ENCODE peak calls at places on chromosomes 7 and 10, in seven cellular contexts. E is GM20000, X is lower lobe of right lung, K is colonic mucosa, J is left lung, D is hepatocyte, T is tibial nerve. G is an unnamed sample.

GRCh38 chr7:130951976-130952313 is 217.9 kb upstream of the KLF14 start:
- DNase-seq in J (no peak), K (no peak), T (no peak), D (no peak), X (no peak), E (no peak), G (no peak)

GRCh38 chr7:75638607-75639070 is 100.1 kb downstream of the HIP1 start:
- DNase-seq in X (peak; percentile 62), D (peak; percentile 69), E (no peak), T (peak; percentile 35), J (peak; percentile 88), K (peak; percentile 40), G (peak; percentile 72)

GRCh38 chr10:80458263-80458625 is 4.1 kb downstream of the TSPAN14 start:
- DNase-seq in T (no peak), D (no peak), E (no peak), X (no peak), K (no peak), J (no peak), G (no peak)

GRCh38 chr10:454860-455259 is 234.6 kb downstream of the DIP2C start:
- DNase-seq in T (no peak), D (peak; percentile 81), E (no peak), X (no peak), K (no peak), J (no peak), G (no peak)

GRCh38 chr10:132483394-132483793 is 54.2 kb upstream of the INPP5A start:
- DNase-seq in J (no peak), X (no peak), D (no peak), K (no peak), E (no peak), T (no peak), G (no peak)

GRCh38 chr10:70232155-70232858 is 922 bp downstream of the PPA1 start:
- DNase-seq in E (no peak), X (peak; percentile 68), T (no peak), D (peak; percentile 82), K (peak; percentile 83), J (peak; percentile 84), G (no peak)

GRCh38 chr7:114412548-114412947 is 2.1 kb upstream of the FOXP2 start:
- DNase-seq in J (no peak), D (no peak), K (no peak), X (no peak), E (no peak), T (no peak), G (no peak)

GRCh38 chr10:113680172-113681111 is 730 bp downstream of the CASP7 start:
- DNase-seq in E (peak; percentile 28), D (peak; percentile 48), K (peak; percentile 80), J (peak; percentile 76), T (peak; percentile 21), X (peak; percentile 67), G (no peak)

GRCh38 chr7:58316-58715 is 134.1 kb upstream of the FAM20C start:
- DNase-seq in X (peak; percentile 13), J (no peak), T (no peak), D (no peak), K (no peak), E (no peak), G (peak; percentile 44)

GRCh38 chr7:15685358-15686181 is 913 bp downstream of the MEOX2 start:
- DNase-seq in D (peak; percentile 18), T (peak; percentile 41), K (peak; percentile 27), E (no peak), J (peak; percentile 75), X (peak; percentile 50), G (peak; percentile 67)

GRCh38 chr7:84162584-84162983 is 32.0 kb downstream of the SEMA3A start:
- DNase-seq in E (no peak), K (no peak), J (no peak), T (no peak), D (no peak), X (no peak), G (no peak)

GRCh38 chr7:16421333-16422099 is at the start of gene CRPPA:
- DNase-seq in D (peak; percentile 55), K (peak; percentile 49), T (no peak), E (peak; percentile 37), J (peak; percentile 85), X (peak; percentile 55), G (no peak)

GRCh38 chr7:21850531-21851285 is 95.0 kb downstream of the CDCA7L start:
- DNase-seq in T (no peak), D (no peak), X (no peak), K (no peak), J (no peak), E (no peak), G (no peak)

GRCh38 chr7:22147113-22147512 is 201.4 kb upstream of the CDCA7L start:
- DNase-seq in E (no peak), K (no peak), D (no peak), X (no peak), J (no peak), T (no peak), G (no peak)

GRCh38 chr10:129031233-129032150 is 435.5 kb upstream of the MGMT start:
- DNase-seq in X (no peak), E (peak; percentile 71), J (no peak), T (peak; percentile 37), K (peak; percentile 29), D (peak; percentile 83), G (no peak)

GRCh38 chr10:71080381-71081228 is 131.8 kb upstream of the UNC5B start:
- DNase-seq in D (no peak), E (no peak), K (peak; percentile 6), X (no peak), T (no peak), J (no peak), G (peak; percentile 40)

GRCh38 chr10:99232357-99232999 is 3.2 kb downstream of the HPSE2 start:
- DNase-seq in X (no peak), T (no peak), D (peak; percentile 36), J (peak; percentile 75), E (peak; percentile 32), K (peak; percentile 17), G (no peak)

GRCh38 chr7:71633571-71634008 is 501.6 kb downstream of the GALNT17 start:
- DNase-seq in X (no peak), T (no peak), J (no peak), K (no peak), E (no peak), D (peak; percentile 86), G (no peak)

GRCh38 chr10:6494934-6495592 is 85.0 kb downstream of the PRKCQ start:
- DNase-seq in J (no peak), K (no peak), D (no peak), T (no peak), E (no peak), X (no peak), G (no peak)

GRCh38 chr7:142420554-142421362 is 162.9 kb upstream of the PRSS58 start:
- DNase-seq in J (no peak), K (no peak), E (no peak), D (peak; percentile 18), T (no peak), X (no peak), G (no peak)

GRCh38 chr7:137151056-137151731 is 192.3 kb downstream of the PTN start:
- DNase-seq in D (peak; percentile 51), T (no peak), J (no peak), E (no peak), X (no peak), K (no peak), G (no peak)

GRCh38 chr7:37259381-37259821 is 189.3 kb downstream of the ELMO1 start:
- DNase-seq in J (no peak), E (no peak), X (no peak), K (no peak), T (no peak), D (no peak), G (no peak)

GRCh38 chr10:4170633-4171314 is 385.8 kb upstream of the KLF6 start:
- DNase-seq in K (no peak), E (no peak), T (no peak), D (peak; percentile 28), J (no peak), X (no peak), G (no peak)

GRCh38 chr7:26186364-26187311 is 13.9 kb downstream of the HNRNPA2B1 start:
- DNase-seq in D (no peak), K (no peak), T (no peak), J (no peak), E (no peak), X (no peak), G (no peak)

GRCh38 chr7:93140582-93141191 is 7.5 kb downstream of the SAMD9L start:
- DNase-seq in J (no peak), D (no peak), E (no peak), X (no peak), T (no peak), K (no peak), G (no peak)

GRCh38 chr10:104842704-104843103 is 201.6 kb downstream of the SORCS3 start:
- DNase-seq in T (no peak), E (no peak), K (no peak), D (no peak), X (no peak), J (no peak), G (no peak)

DNA sequence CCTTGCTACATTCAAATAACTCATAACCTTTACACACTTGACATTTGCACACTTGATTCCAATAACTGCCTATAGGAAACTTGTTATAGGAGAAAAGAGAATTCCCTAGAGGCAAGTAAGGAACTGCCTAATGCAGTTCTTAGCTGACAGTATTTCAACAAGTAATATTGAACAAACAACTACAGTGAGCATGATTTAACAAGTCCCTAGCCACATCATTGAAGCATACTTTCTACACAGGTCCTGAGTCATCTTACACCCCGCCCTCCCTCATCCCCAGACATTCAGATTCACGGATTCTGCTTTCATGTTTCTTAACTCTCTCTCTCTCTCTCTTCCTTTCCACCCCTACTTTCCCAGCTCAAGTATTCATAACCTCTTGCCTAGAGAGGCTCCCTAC is 153.5 kb downstream of the LSM5 start:
- DNase-seq in E (no peak), K (no peak), X (no peak), D (no peak), T (no peak), J (no peak), G (no peak)
- TF ChIP-seq CTCF in E (no peak), K (no peak), X (no peak), D (no peak), T (no peak), J (no peak), G (no peak)

GRCh38 chr10:100715101-100715444 is 30.3 kb upstream of the PAX2 start:
- DNase-seq in D (no peak), K (no peak), X (no peak), T (no peak), J (no peak), E (no peak), G (no peak)
- TF ChIP-seq CTCF in D (no peak), K (no peak), X (no peak), T (no peak), J (no peak), E (no peak), G (no peak)

GRCh38 chr7:50697686-50698085 is 85.0 kb downstream of the GRB10 start:
- DNase-seq in D (no peak), X (no peak), T (no peak), J (no peak), K (no peak), E (no peak), G (no peak)

GRCh38 chr7:50693475-50693874 is 89.2 kb downstream of the GRB10 start:
- DNase-seq in E (no peak), X (no peak), T (no peak), D (no peak), K (no peak), J (no peak), G (no peak)

GRCh38 chr7:50699143-50699542 is 83.6 kb downstream of the GRB10 start:
- DNase-seq in E (no peak), X (no peak), D (no peak), J (no peak), T (no peak), K (no peak), G (no peak)

GRCh38 chr7:50696810-50697582 is 85.7 kb downstream of the GRB10 start:
- DNase-seq in J (no peak), E (no peak), K (no peak), X (no peak), T (no peak), D (no peak), G (no peak)
- TF ChIP-seq CTCF in J (peak; percentile 42), E (no peak), K (peak; percentile 55), X (peak; percentile 42), T (no peak), D (peak; percentile 40), G (peak; percentile 68)

GRCh38 chr10:42755028-42755451 is 27.6 kb upstream of the BMS1 start:
- DNase-seq in K (no peak), T (no peak), J (peak; percentile 78), X (no peak), D (peak; percentile 17), E (peak; percentile 41), G (no peak)
- TF ChIP-seq CTCF in K (no peak), T (no peak), J (peak; percentile 18), X (peak; percentile 14), D (peak; percentile 18), E (no peak), G (no peak)

G was measured in type B pancreatic cell.